ENCODE peak calls at places on chromosomes 12 and 14, in five cellular contexts. D, U, N, Z and I are unnamed samples.
A peak's percentile ranks its signal among the peaks of the same experiment; 100 is the strongest.

GRCh38 chr14:70955543-70956480 is 48.6 kb downstream of the PCNX1 start:
- DNase-seq in N (peak; percentile 29), D (peak; percentile 22), U (no peak), Z (peak; percentile 25), I (no peak)

GRCh38 chr14:105137481-105138020 is 31.0 kb downstream of the JAG2 start:
- DNase-seq in N (no peak), D (no peak), U (no peak), Z (no peak), I (no peak)

GRCh38 chr12:105083041-105083440 is 1.2 kb downstream of the ALDH1L2 start:
- DNase-seq in D (no peak), N (no peak), Z (no peak), U (no peak), I (no peak)

GRCh38 chr12:109503611-109504010 is 26.2 kb downstream of the UBE3B start:
- DNase-seq in U (no peak), N (no peak), Z (no peak), D (no peak), I (no peak)

GRCh38 chr14:78710963-78711362 is 540.8 kb downstream of the NRXN3 start:
- DNase-seq in U (no peak), N (no peak), D (no peak), Z (no peak), I (no peak)

GRCh38 chr12:59615392-59616165 is 19.8 kb downstream of the SLC16A7 start:
- DNase-seq in U (no peak), Z (no peak), D (no peak), N (no peak), I (no peak)

GRCh38 chr12:21852251-21852650 is 77.7 kb upstream of the KCNJ8 start:
- DNase-seq in D (no peak), Z (no peak), U (no peak), N (no peak), I (no peak)

GRCh38 chr12:125193798-125194562 is 128.7 kb downstream of the AACS start:
- DNase-seq in U (no peak), Z (peak; percentile 65), N (no peak), D (peak; percentile 29), I (no peak)

GRCh38 chr14:50772361-50772760 is 58.6 kb downstream of the NIN start:
- DNase-seq in D (no peak), U (no peak), Z (no peak), N (no peak), I (no peak)

GRCh38 chr12:57803317-57803893 is 15.1 kb downstream of the AVIL start:
- DNase-seq in D (peak; percentile 43), Z (peak; percentile 68), U (peak; percentile 23), N (peak; percentile 23), I (no peak)

GRCh38 chr14:53034688-53035087 is 83.8 kb upstream of the FERMT2 start:
- DNase-seq in N (no peak), D (no peak), Z (no peak), U (no peak), I (no peak)

GRCh38 chr14:93132472-93133065 is 16.8 kb upstream of the ITPK1 start:
- DNase-seq in N (peak; percentile 70), U (no peak), D (peak; percentile 41), Z (peak; percentile 63), I (no peak)

GRCh38 chr12:442235-442884 is 17.4 kb upstream of the B4GALNT3 start:
- DNase-seq in N (peak; percentile 36), U (peak; percentile 23), Z (peak; percentile 70), D (peak; percentile 59), I (no peak)

GRCh38 chr12:128856791-128857078 is 3.5 kb downstream of the GLT1D1 start:
- DNase-seq in U (no peak), D (no peak), N (no peak), Z (no peak), I (no peak)

GRCh38 chr12:65741662-65742480 is 82.4 kb upstream of the HMGA2 start:
- DNase-seq in U (no peak), D (no peak), Z (peak; percentile 40), N (peak; percentile 42), I (no peak)

GRCh38 chr12:70982991-70983390 is 62.5 kb upstream of the PTPRR start:
- DNase-seq in U (no peak), Z (no peak), N (no peak), D (no peak), I (no peak)

GRCh38 chr12:109530301-109530685 is 43.0 kb downstream of the MMAB start:
- DNase-seq in U (no peak), N (no peak), D (no peak), Z (no peak), I (no peak)

GRCh38 chr14:88492272-88493089 is 62.3 kb downstream of the PTPN21 start:
- DNase-seq in Z (peak; percentile 81), U (peak; percentile 48), N (peak; percentile 65), D (peak; percentile 75), I (peak; percentile 19)

GRCh38 chr14:33611405-33612183 is 339.3 kb downstream of the EGLN3 start:
- DNase-seq in U (no peak), D (no peak), N (no peak), Z (no peak), I (no peak)

GRCh38 chr12:92827836-92828431 is 101.2 kb downstream of the EEA1 start:
- DNase-seq in U (peak; percentile 28), Z (peak; percentile 47), D (peak; percentile 61), N (peak; percentile 46), I (peak; percentile 12)

GRCh38 chr14:48726080-48726642 is 860.0 kb downstream of the RPS29 start:
- DNase-seq in Z (no peak), D (no peak), N (no peak), U (no peak), I (no peak)

GRCh38 chr14:54857830-54858269 is 44.8 kb downstream of the GCH1 start:
- DNase-seq in Z (no peak), D (no peak), N (no peak), U (no peak), I (peak; percentile 45)

GRCh38 chr14:85688024-85688423 is 158.1 kb downstream of the FLRT2 start:
- DNase-seq in Z (no peak), U (no peak), D (no peak), N (no peak), I (no peak)

GRCh38 chr12:8948711-8949524 is 527 bp downstream of the M6PR start:
- DNase-seq in N (peak; percentile 7), Z (peak; percentile 23), U (no peak), D (peak; percentile 50), I (no peak)

GRCh38 chr12:70005864-70006618 is 181.0 kb downstream of the MYRFL start:
- DNase-seq in U (no peak), N (no peak), D (no peak), Z (no peak), I (no peak)

GRCh38 chr12:31260840-31261239 is 65.1 kb downstream of the SINHCAF start:
- DNase-seq in Z (no peak), D (no peak), N (no peak), U (no peak), I (no peak)

GRCh38 chr14:43687866-43688265 is 819.2 kb downstream of the FSCB start:
- DNase-seq in U (no peak), Z (no peak), D (no peak), N (no peak), I (no peak)

GRCh38 chr12:26798013-26798412 is 35.0 kb downstream of the ITPR2 start:
- DNase-seq in D (no peak), Z (no peak), N (no peak), U (no peak), I (peak; percentile 53)

GRCh38 chr12:29743801-29744200 is 39.9 kb downstream of the TMTC1 start:
- DNase-seq in U (no peak), N (no peak), Z (no peak), D (no peak), I (no peak)

GRCh38 chr12:89247962-89248361 is 104.3 kb downstream of the DUSP6 start:
- DNase-seq in N (no peak), D (no peak), Z (peak; percentile 11), U (no peak), I (no peak)

GRCh38 chr12:100442403-100442802 is 31.3 kb upstream of the NR1H4 start:
- DNase-seq in Z (no peak), U (no peak), N (peak; percentile 63), D (no peak), I (no peak)

GRCh38 chr12:1917172-1918070 is 1.0 kb downstream of the CACNA2D4 start:
- DNase-seq in N (no peak), D (peak; percentile 72), U (no peak), Z (peak; percentile 27), I (no peak)

GRCh38 chr14:90578283-90578985 is 181.6 kb downstream of the CALM1 start:
- DNase-seq in U (no peak), D (peak; percentile 17), Z (peak; percentile 68), N (no peak), I (no peak)
- TF ChIP-seq ZBTB33 in U (no peak), D (no peak), Z (no peak), N (no peak), I (no peak)

DNA sequence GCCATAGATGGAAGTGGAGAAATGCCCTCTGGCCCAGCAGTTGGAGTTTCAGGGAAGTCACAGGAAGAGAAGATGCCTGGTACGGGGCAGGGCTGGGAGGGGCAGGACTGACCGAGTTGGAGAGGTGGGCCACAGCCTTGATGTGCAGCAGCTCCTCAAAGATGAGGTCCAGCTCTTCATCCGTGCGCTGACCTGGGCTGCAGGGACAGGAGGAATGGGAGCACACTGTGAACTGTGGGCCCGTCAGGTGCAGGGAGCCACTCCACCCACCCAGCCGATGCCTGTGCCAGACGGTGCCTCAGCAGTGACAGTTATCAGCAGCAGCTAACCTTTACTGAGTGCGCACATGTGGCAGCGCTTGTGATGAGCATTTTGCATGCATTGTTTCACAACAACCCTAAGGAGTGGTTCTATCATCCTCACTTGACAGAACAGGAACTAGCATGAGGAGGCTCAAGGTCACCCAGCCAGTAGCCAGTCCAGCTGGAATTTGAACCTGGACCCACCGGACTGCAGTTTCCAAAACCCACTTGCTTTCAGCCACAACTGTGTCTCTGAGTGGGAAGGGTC is 8.4 kb downstream of the RAPGEF3 start:
- DNase-seq in N (no peak), Z (peak; percentile 28), U (no peak), D (no peak), I (no peak)
- TF ChIP-seq ZBTB33 in N (no peak), Z (no peak), U (no peak), D (no peak), I (no peak)

GRCh38 chr12:91732086-91732485 is 413.6 kb downstream of the BTG1 start:
- DNase-seq in Z (no peak), N (no peak), U (peak; percentile 2), D (no peak), I (no peak)
- TF ChIP-seq ZBTB33 in Z (no peak), N (no peak), U (no peak), D (no peak), I (no peak)

GRCh38 chr14:102588821-102589220 is 3.6 kb upstream of the RCOR1 start:
- DNase-seq in D (no peak), U (no peak), N (no peak), Z (no peak), I (no peak)

GRCh38 chr14:102589761-102590290 is 2.6 kb upstream of the RCOR1 start:
- DNase-seq in U (no peak), N (no peak), Z (no peak), D (no peak), I (no peak)

GRCh38 chr14:102591372-102591943 is 991 bp upstream of the RCOR1 start:
- DNase-seq in U (no peak), N (no peak), D (peak; percentile 42), Z (peak; percentile 67), I (no peak)

GRCh38 chr14:102591944-102592772 is at the start of gene RCOR1:
- DNase-seq in Z (peak; percentile 99), U (peak; percentile 93), N (peak; percentile 89), D (peak; percentile 95), I (peak; percentile 80)

DNA sequence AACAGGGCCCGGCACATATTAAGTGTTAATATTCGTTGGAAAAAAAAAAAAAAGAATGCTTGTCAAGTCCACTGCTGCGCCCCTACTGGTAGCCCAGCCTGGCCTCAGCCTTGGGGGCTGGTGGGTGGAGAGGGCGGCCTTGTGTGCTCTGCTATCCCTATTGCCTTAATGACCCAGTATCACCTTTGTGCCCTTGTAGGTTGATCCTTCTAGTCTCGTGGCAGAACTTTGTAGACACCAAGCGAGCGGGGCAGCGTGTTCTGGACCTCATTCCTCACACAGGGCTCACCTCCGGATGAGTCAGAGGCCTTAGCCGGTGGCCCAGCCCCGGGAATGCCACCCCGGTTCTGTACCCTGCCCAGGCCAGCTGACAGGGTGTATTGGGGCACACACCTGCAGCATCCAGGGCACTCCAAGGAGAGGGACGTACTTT is 1.8 kb upstream of the RCOR1 start:
- DNase-seq in Z (peak; percentile 53), U (peak; percentile 54), D (peak; percentile 74), N (peak; percentile 84), I (no peak)
- TF ChIP-seq ZBTB33 in Z (no peak), U (no peak), D (no peak), N (peak; percentile 43), I (no peak)